ENCODE peak calls at places on chromosomes 12 and 14, in seven cellular contexts. R is A549; A is RWPE1; I is T-cell; W is activated T-helper 9 cell treated with anti-CD3 and anti-CD28 coated beads, Interleukin-2, amount 50 U/mL, for 16 hours; J is stimulated activated CD8-positive, alpha-beta memory T cell treated with anti-CD3 and anti-CD28 coated beads, Interleukin-7, amount 100 ng/mL, for 1 hour; L is stimulated activated CD4-positive, alpha-beta T cell treated with anti-CD3 and anti-CD28 coated beads, Interleukin-2, amount 100 ng/mL, for 48 hours. O is an unnamed sample.

GRCh38 chr12:93020998-93021597 is 92.0 kb upstream of the EEA1 start:
- DNase-seq in J (no peak), A (no peak), W (no peak), R (no peak), L (no peak), I (no peak), O (no peak)

GRCh38 chr12:112684742-112685141 is 106.8 kb upstream of the RPH3A start:
- DNase-seq in J (no peak), W (no peak), I (no peak), L (no peak), R (no peak), A (no peak), O (no peak)

GRCh38 chr14:105061428-105062047 is 3.7 kb downstream of the GPR132 start:
- DNase-seq in L (no peak), W (peak), I (peak), A (no peak), J (no peak), R (no peak), O (no peak)

GRCh38 chr14:91315844-91316267 is 71.4 kb upstream of the GPR68 start:
- DNase-seq in R (no peak), W (peak), A (no peak), J (peak), L (peak), I (peak), O (no peak)

GRCh38 chr14:76280221-76280620 is 95.7 kb upstream of the ESRRB start:
- DNase-seq in I (no peak), R (no peak), A (no peak), J (no peak), L (no peak), W (no peak), O (no peak)

GRCh38 chr14:52002542-52002941 is 13.2 kb downstream of the RTRAF start:
- DNase-seq in R (no peak), I (no peak), W (no peak), J (no peak), A (no peak), L (no peak), O (no peak)

GRCh38 chr12:118238888-118239287 is 103.0 kb downstream of the PEBP1 start:
- DNase-seq in I (no peak), A (no peak), L (no peak), J (no peak), W (no peak), R (no peak), O (no peak)

GRCh38 chr14:23366163-23366921 is 1.4 kb upstream of the EFS start:
- DNase-seq in L (no peak), W (no peak), J (no peak), I (no peak), R (no peak), A (peak), O (no peak)

GRCh38 chr12:18123707-18124106 is 33.7 kb upstream of the RERGL start:
- DNase-seq in A (no peak), R (no peak), J (no peak), I (no peak), L (no peak), W (no peak), O (no peak)

GRCh38 chr14:33714527-33715222 is 236.2 kb downstream of the EGLN3 start:
- DNase-seq in R (no peak), I (no peak), A (no peak), W (no peak), L (no peak), J (no peak), O (no peak)

GRCh38 chr14:29637406-29637805 is 290.2 kb downstream of the PRKD1 start:
- DNase-seq in W (no peak), R (no peak), J (no peak), I (no peak), A (no peak), L (no peak), O (peak)

GRCh38 chr12:128916425-128916824 is 63.1 kb downstream of the GLT1D1 start:
- DNase-seq in A (no peak), R (no peak), L (no peak), W (no peak), J (no peak), I (no peak), O (no peak)

GRCh38 chr12:28851781-28852180 is 297.3 kb upstream of the FAR2 start:
- DNase-seq in W (no peak), I (no peak), R (no peak), J (no peak), L (no peak), A (no peak), O (no peak)

GRCh38 chr12:112347521-112347920 is 34.7 kb downstream of the HECTD4 start:
- DNase-seq in R (no peak), J (no peak), I (no peak), A (no peak), W (no peak), L (no peak), O (peak)

GRCh38 chr14:92040431-92041040 is 677 bp upstream of the TRIP11 start:
- DNase-seq in A (peak), W (no peak), R (peak), I (no peak), L (peak), J (no peak), O (peak)

GRCh38 chr12:79407671-79408622 is 282.8 kb downstream of the PAWR start:
- DNase-seq in I (no peak), J (no peak), R (peak), W (no peak), A (peak), L (no peak), O (no peak)

GRCh38 chr12:44334347-44334746 is 498.5 kb downstream of the TMEM117 start:
- DNase-seq in I (no peak), R (no peak), L (no peak), A (no peak), W (no peak), J (no peak), O (no peak)

GRCh38 chr12:89733579-89734201 is 25.1 kb upstream of the ATP2B1 start:
- DNase-seq in L (no peak), W (no peak), I (no peak), R (no peak), J (no peak), A (peak), O (no peak)

O was measured in SHP77.